ENCODE peak calls at places on chromosome 18, in seven cellular contexts. I is IMR-90, L is breast epithelium, P is ovary, T is stomach, X is transverse colon, F is thyroid gland. H is an unnamed sample.

GRCh38 chr18:37144921-37145320 is 316.0 kb downstream of the KIAA1328 start:
- DNase-seq in I (no peak), L (no peak), P (no peak), T (no peak), X (no peak), F (no peak), H (no peak)

GRCh38 chr18:50432915-50433314 is 58.1 kb downstream of the SKA1 start:
- DNase-seq in I (no peak), L (no peak), P (no peak), T (no peak), X (no peak), F (no peak), H (no peak)

GRCh38 chr18:62033756-62034155 is 140.9 kb upstream of the RNF152 start:
- DNase-seq in I (no peak), L (no peak), P (no peak), T (no peak), X (no peak), F (no peak), H (no peak)

GRCh38 chr18:7038330-7038846 is 79.2 kb downstream of the LAMA1 start:
- DNase-seq in I (peak; percentile 99), L (peak; percentile 96), P (peak; percentile 90), T (no peak), X (peak; percentile 60), F (peak; percentile 77), H (peak; percentile 79)

GRCh38 chr18:36354989-36355388 is 57.5 kb downstream of the FHOD3 start:
- DNase-seq in I (peak; percentile 81), L (no peak), P (no peak), T (no peak), X (no peak), F (no peak), H (no peak)

GRCh38 chr18:8847066-8847755 is 141.9 kb downstream of the MTCL1 start:
- DNase-seq in I (peak; percentile 70), L (no peak), P (no peak), T (no peak), X (no peak), F (no peak), H (peak; percentile 42)

GRCh38 chr18:32386466-32386865 is 84.2 kb downstream of the GAREM1 start:
- DNase-seq in I (no peak), L (no peak), P (no peak), T (no peak), X (no peak), F (no peak), H (no peak)

GRCh38 chr18:44134447-44134846 is 546.2 kb upstream of the SETBP1 start:
- DNase-seq in I (no peak), L (no peak), P (no peak), T (no peak), X (no peak), F (no peak), H (no peak)

GRCh38 chr18:33583901-33584300 is 5.9 kb downstream of the ASXL3 start:
- DNase-seq in I (no peak), L (no peak), P (no peak), T (no peak), X (no peak), F (no peak), H (no peak)

GRCh38 chr18:36402765-36403396 is 105.4 kb downstream of the FHOD3 start:
- DNase-seq in I (peak; percentile 35), L (peak; percentile 52), P (no peak), T (no peak), X (peak; percentile 21), F (no peak), H (no peak)

GRCh38 chr18:35688757-35689156 is 107.2 kb downstream of the GALNT1 start:
- DNase-seq in I (no peak), L (no peak), P (no peak), T (no peak), X (no peak), F (no peak), H (no peak)

GRCh38 chr18:65753520-65753919 is 2.7 kb downstream of the CDH7 start:
- DNase-seq in I (no peak), L (no peak), P (no peak), T (no peak), X (no peak), F (no peak), H (no peak)

DNA sequence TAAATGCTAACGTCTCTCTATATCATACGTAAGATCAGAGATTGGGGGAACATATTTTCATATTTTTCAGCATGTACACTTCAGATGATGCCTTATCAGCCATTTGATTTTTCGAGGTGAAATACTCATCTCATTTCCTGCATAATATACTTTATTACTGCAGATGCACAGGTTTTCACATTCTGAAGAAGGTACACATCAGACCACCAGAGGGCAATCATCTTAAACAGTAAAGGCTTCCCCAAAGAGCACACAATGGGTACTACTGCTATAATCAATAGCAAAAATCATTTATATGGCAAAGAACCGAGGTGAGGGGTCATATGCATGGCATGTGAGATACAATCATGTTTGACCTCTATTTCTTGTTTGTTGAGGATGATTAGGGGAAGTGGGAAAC is 118.9 kb downstream of the EPB41L3 start:
- DNase-seq in I (peak; percentile 65), L (no peak), P (no peak), T (no peak), X (no peak), F (no peak), H (no peak)
- TF ChIP-seq POLR2A in I (no peak), L (no peak), P (no peak), T (no peak), X (no peak), F (no peak), H (no peak)

DNA sequence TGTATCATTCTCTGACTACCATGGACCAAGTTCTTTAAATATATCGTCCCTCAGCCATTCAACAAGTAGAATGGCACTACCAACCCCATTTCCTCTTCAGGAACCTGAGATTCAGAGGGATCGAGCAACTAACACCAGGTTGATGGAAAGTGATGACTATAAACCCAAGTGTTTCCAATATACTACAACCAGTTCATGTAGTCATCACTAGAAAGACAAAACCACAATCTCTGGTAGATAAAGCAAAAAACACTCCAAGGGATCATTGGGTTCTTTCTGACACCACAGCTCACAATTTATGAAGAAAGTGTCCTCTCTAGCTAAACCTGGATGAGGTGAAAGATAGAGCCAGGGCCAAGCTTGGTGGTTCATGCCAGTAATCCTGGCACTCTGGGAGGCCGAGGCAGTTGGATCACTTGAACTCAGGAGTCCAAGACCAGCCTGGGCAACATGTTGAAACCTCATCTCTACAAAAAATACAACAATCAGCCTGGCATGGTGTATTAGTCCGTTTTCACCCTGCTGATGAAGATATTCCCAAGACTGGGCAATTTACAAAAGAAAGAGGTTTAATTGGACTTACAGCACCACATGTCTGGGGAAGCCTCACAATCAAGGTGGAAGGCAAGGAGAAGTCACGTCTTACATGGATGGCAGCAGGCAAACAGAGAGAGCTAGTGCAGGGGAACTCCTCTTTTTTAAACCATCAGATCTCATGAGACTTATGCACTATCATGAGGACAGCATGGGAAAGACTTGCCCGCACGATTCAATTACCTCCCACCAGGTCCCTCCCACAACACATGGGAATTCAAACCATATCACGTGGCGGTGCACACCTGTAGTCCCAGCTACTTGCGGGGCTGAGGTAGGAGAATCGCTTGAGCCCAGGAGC is 2.2 kb downstream of the CD226 start:
- DNase-seq in I (no peak), L (no peak), P (no peak), T (no peak), X (no peak), F (no peak), H (no peak)
- TF ChIP-seq POLR2A in I (no peak), L (no peak), P (no peak), T (no peak), X (no peak), F (no peak), H (no peak)

GRCh38 chr18:23484783-23485182 is 18.5 kb upstream of the RMC1 start:
- DNase-seq in I (no peak), L (no peak), P (no peak), T (no peak), X (no peak), F (no peak), H (peak; percentile 32)

GRCh38 chr18:23487738-23488625 is 15.3 kb upstream of the RMC1 start:
- DNase-seq in I (peak; percentile 33), L (no peak), P (no peak), T (peak; percentile 32), X (peak; percentile 23), F (peak; percentile 63), H (peak; percentile 69)

GRCh38 chr18:23479829-23480505 is 23.3 kb upstream of the RMC1 start:
- DNase-seq in I (no peak), L (no peak), P (no peak), T (no peak), X (no peak), F (no peak), H (no peak)

GRCh38 chr18:23485386-23485785 is 17.9 kb upstream of the RMC1 start:
- DNase-seq in I (no peak), L (no peak), P (no peak), T (no peak), X (no peak), F (no peak), H (no peak)
- TF ChIP-seq POLR2A in I (no peak), L (no peak), P (no peak), T (no peak), X (no peak), F (no peak), H (no peak)

GRCh38 chr18:74498712-74499629 is 2.8 kb downstream of the CNDP2 start:
- DNase-seq in I (no peak), L (peak; percentile 27), P (no peak), T (peak; percentile 72), X (peak; percentile 71), F (peak; percentile 91), H (no peak)
- TF ChIP-seq POLR2A in I (no peak), L (no peak), P (no peak), T (no peak), X (no peak), F (peak; percentile 48), H (no peak)

GRCh38 chr18:10351221-10351795 is 103.1 kb upstream of the APCDD1 start:
- DNase-seq in I (peak; percentile 47), L (no peak), P (no peak), T (no peak), X (no peak), F (no peak), H (no peak)
- TF ChIP-seq POLR2A in I (no peak), L (no peak), P (no peak), T (no peak), X (no peak), F (no peak), H (no peak)

GRCh38 chr18:22084547-22084946 is 84.8 kb upstream of the GATA6 start:
- DNase-seq in I (no peak), L (no peak), P (no peak), T (peak; percentile 83), X (peak; percentile 82), F (no peak), H (peak; percentile 43)
- TF ChIP-seq POLR2A in I (no peak), L (no peak), P (no peak), T (no peak), X (peak; percentile 41), F (no peak), H (no peak)

GRCh38 chr18:77129150-77129551 is 3.4 kb downstream of the MBP start:
- DNase-seq in I (peak; percentile 68), L (no peak), P (no peak), T (no peak), X (no peak), F (peak; percentile 52), H (no peak)

GRCh38 chr18:77131100-77131651 is 1.4 kb downstream of the MBP start:
- DNase-seq in I (no peak), L (no peak), P (no peak), T (no peak), X (peak; percentile 46), F (peak; percentile 31), H (peak; percentile 63)

GRCh38 chr18:77124452-77124922 is 8.1 kb downstream of the MBP start:
- DNase-seq in I (no peak), L (no peak), P (no peak), T (no peak), X (no peak), F (no peak), H (peak; percentile 52)

GRCh38 chr18:77130229-77131099 is 2.1 kb downstream of the MBP start:
- DNase-seq in I (no peak), L (no peak), P (no peak), T (no peak), X (no peak), F (no peak), H (no peak)

GRCh38 chr18:77127769-77128671 is 4.6 kb downstream of the MBP start:
- DNase-seq in I (peak; percentile 89), L (peak; percentile 65), P (no peak), T (no peak), X (peak; percentile 59), F (peak; percentile 40), H (peak; percentile 61)
- TF ChIP-seq POLR2A in I (no peak), L (no peak), P (no peak), T (no peak), X (no peak), F (no peak), H (no peak)